ENCODE peak calls at places on chromosomes 16 and 17, in four cellular contexts. One of them, this sample, is unnamed.

GRCh38 chr17:34443832-34444469 is 80.9 kb upstream of the CCL1 start:
- DNase-seq in H9: peak; percentile 71
- DNase-seq in AG09319: no peak
- DNase-seq in left lung: no peak
- DNase-seq in this sample: no peak

GRCh38 chr17:32958418-32958817 is 30.5 kb downstream of the TMEM98 start:
- DNase-seq in H9: no peak
- DNase-seq in AG09319: peak; percentile 72
- DNase-seq in left lung: no peak
- DNase-seq in this sample: peak; percentile 19

GRCh38 chr17:28551421-28552186 is 820 bp downstream of the UNC119 start:
- DNase-seq in H9: no peak
- DNase-seq in left lung: no peak
- DNase-seq in AG09319: no peak
- DNase-seq in this sample: no peak

GRCh38 chr17:77499699-77500435 is 359.1 kb downstream of the SEC14L1 start:
- DNase-seq in AG09319: no peak
- DNase-seq in left lung: no peak
- DNase-seq in H9: no peak
- DNase-seq in this sample: no peak

GRCh38 chr17:27396941-27397340 is 59.3 kb upstream of the KSR1 start:
- DNase-seq in AG09319: peak; percentile 52
- DNase-seq in H9: no peak
- DNase-seq in left lung: no peak
- DNase-seq in this sample: no peak

GRCh38 chr16:591892-592517 is 2.1 kb downstream of the RAB40C start:
- DNase-seq in left lung: no peak
- DNase-seq in H9: no peak
- DNase-seq in AG09319: no peak
- DNase-seq in this sample: no peak

GRCh38 chr17:59154335-59154720 is 658 bp downstream of the SKA2 start:
- DNase-seq in left lung: peak; percentile 81
- DNase-seq in AG09319: no peak
- DNase-seq in H9: no peak
- DNase-seq in this sample: no peak

GRCh38 chr17:73855933-73856332 is 211.7 kb upstream of the SDK2 start:
- DNase-seq in left lung: no peak
- DNase-seq in H9: no peak
- DNase-seq in AG09319: no peak
- DNase-seq in this sample: no peak

GRCh38 chr17:80755650-80756405 is 211.2 kb downstream of the RPTOR start:
- DNase-seq in left lung: no peak
- DNase-seq in H9: no peak
- DNase-seq in AG09319: no peak
- DNase-seq in this sample: no peak

GRCh38 chr16:6966925-6967324 is 365.7 kb upstream of the RBFOX1 start:
- DNase-seq in left lung: no peak
- DNase-seq in AG09319: no peak
- DNase-seq in H9: no peak
- DNase-seq in this sample: no peak

GRCh38 chr17:45320931-45321461 is 4.2 kb upstream of the MAP3K14 start:
- DNase-seq in H9: no peak
- DNase-seq in left lung: no peak
- DNase-seq in AG09319: peak; percentile 83
- DNase-seq in this sample: peak; percentile 93

GRCh38 chr17:10681866-10682446 is 15.4 kb downstream of the SCO1 start:
- DNase-seq in left lung: no peak
- DNase-seq in AG09319: no peak
- DNase-seq in H9: no peak
- DNase-seq in this sample: no peak

GRCh38 chr17:62703269-62703775 is 75.9 kb downstream of the MRC2 start:
- DNase-seq in H9: no peak
- DNase-seq in AG09319: no peak
- DNase-seq in left lung: no peak
- DNase-seq in this sample: no peak

GRCh38 chr17:42679492-42680330 is 1.9 kb downstream of the CCR10 start:
- DNase-seq in H9: peak; percentile 95
- DNase-seq in AG09319: no peak
- DNase-seq in left lung: peak; percentile 96
- DNase-seq in this sample: no peak

GRCh38 chr17:81020767-81021497 is 14.0 kb upstream of the BAIAP2 start:
- DNase-seq in H9: no peak
- DNase-seq in left lung: peak; percentile 88
- DNase-seq in AG09319: no peak
- DNase-seq in this sample: no peak

GRCh38 chr16:72468582-72468981 is 296.6 kb upstream of the PMFBP1 start:
- DNase-seq in H9: no peak
- DNase-seq in left lung: no peak
- DNase-seq in AG09319: no peak
- DNase-seq in this sample: no peak

GRCh38 chr16:23899869-23900268 is 64.1 kb downstream of the PRKCB start:
- DNase-seq in H9: no peak
- DNase-seq in AG09319: no peak
- DNase-seq in left lung: no peak
- DNase-seq in this sample: no peak

GRCh38 chr17:79393358-79394038 is 217.4 kb downstream of the RBFOX3 start:
- DNase-seq in AG09319: peak; percentile 14
- DNase-seq in left lung: peak; percentile 90
- DNase-seq in H9: peak; percentile 91
- DNase-seq in this sample: peak; percentile 27

GRCh38 chr16:86354641-86355040 is 155.7 kb upstream of the FOXF1 start:
- DNase-seq in H9: no peak
- DNase-seq in AG09319: no peak
- DNase-seq in left lung: no peak
- DNase-seq in this sample: peak; percentile 80

GRCh38 chr17:37280841-37281240 is 94.9 kb upstream of the C17orf78 start:
- DNase-seq in H9: no peak
- DNase-seq in left lung: no peak
- DNase-seq in AG09319: no peak
- DNase-seq in this sample: no peak

GRCh38 chr17:2122641-2123302 is 67.9 kb downstream of the HIC1 start:
- DNase-seq in H9: no peak
- DNase-seq in AG09319: peak; percentile 68
- DNase-seq in left lung: peak; percentile 91
- DNase-seq in this sample: peak; percentile 78
- TF ChIP-seq CTCF in H9: no peak
- TF ChIP-seq CTCF in AG09319: peak; percentile 33
- TF ChIP-seq CTCF in left lung: no peak
- TF ChIP-seq CTCF in this sample: peak; percentile 32

GRCh38 chr16:83685615-83686165 is 122.1 kb upstream of the HSBP1 start:
- DNase-seq in AG09319: no peak
- DNase-seq in H9: no peak
- DNase-seq in left lung: no peak
- DNase-seq in this sample: no peak

GRCh38 chr16:83682126-83682857 is 125.5 kb upstream of the HSBP1 start:
- DNase-seq in H9: no peak
- DNase-seq in left lung: no peak
- DNase-seq in AG09319: no peak
- DNase-seq in this sample: no peak

GRCh38 chr16:83681421-83681820 is 126.4 kb upstream of the HSBP1 start:
- DNase-seq in AG09319: no peak
- DNase-seq in left lung: no peak
- DNase-seq in H9: no peak
- DNase-seq in this sample: no peak

GRCh38 chr16:83682858-83683235 is 124.9 kb upstream of the HSBP1 start:
- DNase-seq in H9: no peak
- DNase-seq in left lung: no peak
- DNase-seq in AG09319: no peak
- DNase-seq in this sample: no peak

GRCh38 chr16:83680980-83681379 is 126.8 kb upstream of the HSBP1 start:
- DNase-seq in left lung: no peak
- DNase-seq in AG09319: no peak
- DNase-seq in H9: no peak
- DNase-seq in this sample: no peak
- TF ChIP-seq CTCF in left lung: no peak
- TF ChIP-seq CTCF in AG09319: no peak
- TF ChIP-seq CTCF in H9: no peak
- TF ChIP-seq CTCF in this sample: no peak

DNA sequence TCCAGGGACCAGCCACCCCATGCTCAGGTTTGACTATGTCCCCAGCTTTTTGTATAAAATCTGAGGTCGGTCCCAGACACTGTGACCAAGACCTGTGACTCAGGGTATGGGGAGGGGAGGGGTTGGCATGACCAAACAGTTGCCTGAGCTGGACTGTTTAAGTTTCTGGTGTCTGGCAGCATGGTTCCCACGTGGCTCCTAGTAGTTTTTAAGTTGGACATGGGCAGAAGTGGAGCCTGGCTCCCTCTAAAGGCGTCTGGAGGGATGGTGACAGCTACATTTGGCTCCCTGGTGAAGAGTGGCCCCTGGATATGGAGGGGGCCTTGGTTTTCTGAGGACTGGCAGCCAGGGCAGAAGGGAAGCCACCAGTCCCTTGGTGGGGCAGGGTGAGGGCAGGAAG is 7.9 kb downstream of the SMCR8 start:
- DNase-seq in left lung: no peak
- DNase-seq in AG09319: no peak
- DNase-seq in H9: no peak
- DNase-seq in this sample: no peak
- TF ChIP-seq CTCF in left lung: no peak
- TF ChIP-seq CTCF in AG09319: no peak
- TF ChIP-seq CTCF in H9: peak; percentile 24
- TF ChIP-seq CTCF in this sample: peak; percentile 16

DNA sequence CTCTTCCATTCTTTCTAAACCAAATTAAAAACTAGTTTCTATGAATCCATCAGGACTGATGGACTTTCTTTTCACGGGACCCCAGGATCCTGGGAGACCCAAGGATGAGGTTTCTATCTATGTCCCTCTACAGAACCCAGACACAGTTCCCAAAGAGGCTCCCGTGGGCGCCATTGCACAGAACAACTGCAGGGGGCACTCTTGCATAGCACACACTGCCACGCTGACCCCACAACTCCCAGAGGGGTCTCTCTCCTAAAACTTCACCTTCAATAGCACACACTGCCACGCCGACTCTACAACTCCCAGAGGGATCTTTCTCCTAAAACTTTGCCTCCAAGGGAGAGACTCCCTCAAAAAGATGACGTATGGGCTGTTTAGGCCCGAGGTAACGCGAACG is 9.0 kb downstream of the ABR start:
- DNase-seq in left lung: no peak
- DNase-seq in AG09319: no peak
- DNase-seq in H9: no peak
- DNase-seq in this sample: no peak
- TF ChIP-seq CTCF in left lung: no peak
- TF ChIP-seq CTCF in AG09319: no peak
- TF ChIP-seq CTCF in H9: peak; percentile 77
- TF ChIP-seq CTCF in this sample: peak; percentile 7

GRCh38 chr16:10312023-10312422 is 73.8 kb upstream of the ATF7IP2 start:
- DNase-seq in H9: no peak
- DNase-seq in AG09319: no peak
- DNase-seq in left lung: no peak
- DNase-seq in this sample: no peak

GRCh38 chr16:10314317-10314716 is 71.5 kb upstream of the ATF7IP2 start:
- DNase-seq in left lung: no peak
- DNase-seq in H9: no peak
- DNase-seq in AG09319: no peak
- DNase-seq in this sample: no peak

GRCh38 chr16:10317425-10318001 is 68.3 kb upstream of the ATF7IP2 start:
- DNase-seq in AG09319: no peak
- DNase-seq in H9: no peak
- DNase-seq in left lung: no peak
- DNase-seq in this sample: no peak

GRCh38 chr16:10312784-10313724 is 72.8 kb upstream of the ATF7IP2 start:
- DNase-seq in left lung: no peak
- DNase-seq in AG09319: no peak
- DNase-seq in H9: no peak
- DNase-seq in this sample: no peak

GRCh38 chr16:10314811-10315210 is 71.0 kb upstream of the ATF7IP2 start:
- DNase-seq in H9: no peak
- DNase-seq in AG09319: no peak
- DNase-seq in left lung: no peak
- DNase-seq in this sample: peak; percentile 16
- TF ChIP-seq CTCF in H9: no peak
- TF ChIP-seq CTCF in AG09319: no peak
- TF ChIP-seq CTCF in left lung: no peak
- TF ChIP-seq CTCF in this sample: peak; percentile 14

GRCh38 chr16:88923450-88923849 is 53.6 kb downstream of the CBFA2T3 start:
- DNase-seq in H9: no peak
- DNase-seq in left lung: no peak
- DNase-seq in AG09319: no peak
- DNase-seq in this sample: no peak

GRCh38 chr16:88925540-88925887 is 51.5 kb downstream of the CBFA2T3 start:
- DNase-seq in left lung: no peak
- DNase-seq in AG09319: no peak
- DNase-seq in H9: no peak
- DNase-seq in this sample: no peak

GRCh38 chr16:88926374-88926990 is 50.5 kb downstream of the CBFA2T3 start:
- DNase-seq in AG09319: no peak
- DNase-seq in H9: no peak
- DNase-seq in left lung: no peak
- DNase-seq in this sample: no peak

GRCh38 chr16:88923926-88924833 is 52.8 kb downstream of the CBFA2T3 start:
- DNase-seq in left lung: no peak
- DNase-seq in AG09319: no peak
- DNase-seq in H9: peak; percentile 72
- DNase-seq in this sample: no peak

GRCh38 chr16:88924834-88925539 is 52.0 kb downstream of the CBFA2T3 start:
- DNase-seq in left lung: no peak
- DNase-seq in H9: peak; percentile 79
- DNase-seq in AG09319: peak; percentile 19
- DNase-seq in this sample: peak; percentile 47
- TF ChIP-seq CTCF in left lung: no peak
- TF ChIP-seq CTCF in H9: peak; percentile 48
- TF ChIP-seq CTCF in AG09319: peak; percentile 32
- TF ChIP-seq CTCF in this sample: peak; percentile 46

GRCh38 chr16:28886945-28887344 is 8.7 kb downstream of the ATP2A1 start:
- DNase-seq in AG09319: no peak
- DNase-seq in H9: no peak
- DNase-seq in left lung: no peak
- DNase-seq in this sample: no peak
- TF ChIP-seq CTCF in AG09319: no peak
- TF ChIP-seq CTCF in H9: no peak
- TF ChIP-seq CTCF in left lung: no peak
- TF ChIP-seq CTCF in this sample: no peak

DNA sequence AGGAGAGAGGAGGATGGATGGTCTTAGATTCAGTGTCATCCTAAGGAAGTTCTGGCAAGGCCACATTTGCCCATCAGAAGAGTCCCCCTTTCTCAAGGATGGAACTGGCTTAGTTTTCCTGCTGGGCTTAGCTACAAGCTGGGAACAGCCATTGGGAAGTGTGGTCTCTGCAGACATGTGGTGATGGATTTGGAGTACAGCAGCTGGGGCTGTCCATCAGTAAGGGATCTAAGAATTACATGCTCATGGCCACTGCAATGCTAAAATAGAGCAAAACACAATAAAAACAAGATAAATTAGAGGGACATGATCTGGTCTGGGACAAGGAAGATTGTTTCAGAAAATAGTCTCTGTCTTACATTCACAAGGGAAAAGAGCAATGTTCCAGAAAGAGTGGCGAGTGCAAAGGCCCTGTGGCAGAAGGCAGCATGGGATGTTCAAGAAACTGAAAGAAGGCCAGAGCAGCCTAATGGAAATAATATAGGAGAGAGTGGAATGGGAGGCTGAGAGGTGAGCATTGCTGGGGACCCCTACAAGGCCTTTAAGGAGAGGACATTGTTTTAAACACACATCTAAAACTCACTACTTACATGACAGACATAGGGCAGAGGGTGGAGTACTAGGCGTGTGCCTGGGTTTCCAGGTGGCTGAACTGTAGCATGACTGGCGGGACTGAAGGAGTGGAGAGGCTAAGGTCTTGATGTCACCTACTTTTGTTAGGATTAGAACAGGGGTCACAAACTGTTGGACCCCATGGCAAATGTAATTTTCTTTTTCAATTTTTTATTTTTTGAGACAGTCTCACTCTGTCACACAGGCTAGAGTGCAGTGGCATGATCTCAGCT is 17.0 kb upstream of the TOX3 start:
- DNase-seq in H9: no peak
- DNase-seq in left lung: no peak
- DNase-seq in AG09319: no peak
- DNase-seq in this sample: no peak
- TF ChIP-seq CTCF in H9: no peak
- TF ChIP-seq CTCF in left lung: no peak
- TF ChIP-seq CTCF in AG09319: no peak
- TF ChIP-seq CTCF in this sample: no peak